ENCODE peak calls at places on chromosomes 2 and 18, in six cellular contexts. A is right lobe of liver; J is right cardiac atrium; I is AG10803; V is AG04449; N is Jurkat, Clone E6-1. D is an unnamed sample.

GRCh38 chr2:68762112-68762511 is 27.5 kb downstream of the ARHGAP25 start:
- DNase-seq in A (no peak), V (no peak), J (no peak), N (no peak), I (no peak), D (no peak)

GRCh38 chr2:98454500-98455235 is 10.0 kb downstream of the INPP4A start:
- DNase-seq in I (no peak), N (no peak), A (no peak), J (no peak), V (no peak), D (no peak)

GRCh38 chr2:9474361-9475117 is at the start of gene IAH1:
- DNase-seq in I (peak), N (no peak), V (no peak), J (peak), A (peak), D (peak)

GRCh38 chr2:128090575-128090908 is 458 bp upstream of the UGGT1 start:
- DNase-seq in A (no peak), I (no peak), J (no peak), N (no peak), V (no peak), D (no peak)

GRCh38 chr2:1727101-1727771 is 17.1 kb downstream of the PXDN start:
- DNase-seq in N (no peak), J (peak), V (no peak), A (no peak), I (no peak), D (peak)

GRCh38 chr18:12882416-12882815 is 1.6 kb downstream of the PTPN2 start:
- DNase-seq in V (no peak), I (peak), A (no peak), N (no peak), J (no peak), D (no peak)

GRCh38 chr2:59174536-59175243 is 933.6 kb upstream of the FANCL start:
- DNase-seq in A (no peak), N (no peak), J (no peak), I (no peak), V (no peak), D (no peak)

GRCh38 chr2:71935291-71935848 is 212.3 kb downstream of the CYP26B1 start:
- DNase-seq in J (peak), V (peak), N (no peak), I (peak), A (no peak), D (no peak)

GRCh38 chr2:152421521-152422367 is 86.8 kb downstream of the FMNL2 start:
- DNase-seq in N (no peak), A (no peak), J (no peak), V (peak), I (peak), D (peak)

GRCh38 chr18:8288447-8289213 is 320.6 kb upstream of the RAB12 start:
- DNase-seq in A (peak), N (no peak), I (no peak), J (peak), V (no peak), D (no peak)

GRCh38 chr2:234308814-234309195 is 188.1 kb downstream of the ARL4C start:
- DNase-seq in I (peak), V (peak), N (no peak), A (no peak), J (no peak), D (peak)

GRCh38 chr18:13893418-13893760 is 21.9 kb downstream of the MC2R start:
- DNase-seq in N (no peak), A (no peak), J (no peak), V (no peak), I (no peak), D (no peak)

GRCh38 chr18:13889661-13890060 is 25.7 kb downstream of the MC2R start:
- DNase-seq in V (no peak), A (no peak), I (no peak), N (no peak), J (no peak), D (peak)

GRCh38 chr18:13888317-13888716 is 27.0 kb downstream of the MC2R start:
- DNase-seq in A (no peak), V (no peak), N (no peak), J (no peak), I (no peak), D (no peak)

GRCh38 chr18:13892098-13892497 is 23.2 kb downstream of the MC2R start:
- DNase-seq in A (no peak), V (no peak), J (no peak), N (no peak), I (no peak), D (no peak)

GRCh38 chr18:13890962-13891361 is 24.4 kb downstream of the MC2R start:
- DNase-seq in J (no peak), V (no peak), I (no peak), N (no peak), A (no peak), D (no peak)
- H3K4me3 ChIP-seq in J (no peak), V (no peak), I (no peak), N (no peak), A (no peak), D (no peak)

GRCh38 chr18:48827321-48828200 is 123.2 kb downstream of the SMAD7 start:
- DNase-seq in A (no peak), V (no peak), N (no peak), J (no peak), I (peak), D (no peak)

GRCh38 chr18:48828713-48829442 is 121.9 kb downstream of the SMAD7 start:
- DNase-seq in N (no peak), A (no peak), V (no peak), J (peak), I (no peak), D (no peak)

GRCh38 chr18:48829443-48830149 is 121.2 kb downstream of the SMAD7 start:
- DNase-seq in I (no peak), J (peak), N (no peak), A (no peak), V (no peak), D (no peak)

GRCh38 chr18:48826806-48827205 is 124.0 kb downstream of the SMAD7 start:
- DNase-seq in I (no peak), J (no peak), N (no peak), V (no peak), A (no peak), D (peak)

GRCh38 chr18:48828201-48828580 is 122.6 kb downstream of the SMAD7 start:
- DNase-seq in V (no peak), J (no peak), A (no peak), N (no peak), I (no peak), D (no peak)
- H3K4me3 ChIP-seq in V (no peak), J (peak), A (no peak), N (no peak), I (no peak), D (no peak)

GRCh38 chr2:120322329-120322728 is 23.6 kb upstream of the INHBB start:
- DNase-seq in J (no peak), A (no peak), V (no peak), I (no peak), N (no peak), D (no peak)
- H3K4me3 ChIP-seq in J (no peak), A (no peak), V (no peak), I (no peak), N (no peak), D (no peak)

DNA sequence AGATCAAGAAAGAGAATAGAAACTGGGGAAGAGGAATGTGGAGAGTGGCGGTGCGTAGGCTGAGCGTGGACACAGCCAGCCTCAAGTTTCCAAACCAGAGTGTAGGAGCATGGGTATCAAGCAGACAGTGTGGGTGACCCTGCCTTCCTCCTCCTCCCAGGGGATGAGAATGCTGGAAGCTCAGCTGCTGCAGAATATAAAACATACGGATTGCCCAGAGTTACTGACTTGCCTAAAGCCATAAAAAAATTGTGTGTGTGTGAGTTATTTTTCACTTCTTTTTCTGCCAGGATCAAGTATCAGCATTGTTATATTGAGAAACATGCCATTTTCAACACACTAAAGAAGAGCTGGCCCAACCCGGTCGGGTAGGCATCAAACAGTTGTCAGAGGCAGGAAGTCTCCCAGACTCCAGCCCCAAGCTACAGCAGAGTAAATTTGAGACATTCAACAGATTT is 333.3 kb upstream of the ACVR2A start:
- DNase-seq in J (peak), A (no peak), N (no peak), I (peak), V (no peak), D (no peak)
- H3K4me3 ChIP-seq in J (no peak), A (no peak), N (no peak), I (no peak), V (no peak), D (no peak)

GRCh38 chr18:58965291-58965929 is 100.7 kb downstream of the ZNF532 start:
- DNase-seq in I (no peak), V (no peak), A (no peak), J (no peak), N (no peak), D (no peak)

GRCh38 chr18:58967643-58968291 is 103.1 kb downstream of the ZNF532 start:
- DNase-seq in A (no peak), N (no peak), V (no peak), J (no peak), I (peak), D (no peak)

GRCh38 chr18:58965930-58966662 is 101.4 kb downstream of the ZNF532 start:
- DNase-seq in J (no peak), N (no peak), V (no peak), A (no peak), I (no peak), D (no peak)

GRCh38 chr18:58962331-58962730 is 97.7 kb downstream of the ZNF532 start:
- DNase-seq in N (no peak), I (no peak), A (no peak), J (no peak), V (no peak), D (no peak)

DNA sequence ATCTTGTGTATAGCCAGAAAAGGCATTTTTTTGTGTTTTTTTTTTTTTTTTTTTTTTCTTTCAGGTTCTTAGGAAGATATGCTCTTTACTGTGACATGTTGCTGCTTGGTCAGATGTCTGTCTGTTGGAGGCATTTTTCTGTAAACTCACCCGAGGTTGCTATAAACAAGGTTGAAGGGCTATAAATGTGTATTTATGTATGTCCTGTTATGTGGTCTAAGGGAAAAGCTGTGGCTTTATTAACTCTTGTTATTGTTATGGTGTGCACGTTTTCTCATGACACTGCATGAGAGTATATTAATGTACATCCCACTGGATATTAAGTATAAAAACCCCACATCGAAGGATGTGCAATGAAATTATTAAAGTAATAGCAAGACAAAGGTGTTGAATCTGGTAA is 102.0 kb downstream of the ZNF532 start:
- DNase-seq in A (no peak), N (no peak), I (no peak), V (no peak), J (no peak), D (peak)
- H3K4me3 ChIP-seq in A (no peak), N (no peak), I (no peak), V (no peak), J (no peak), D (no peak)

D was measured in SJSA1.